ENCODE peak calls at places on chromosome 15, in seven cellular contexts. Z is nephron progenitor cell, X is upper lobe of right lung, O is GM23248, W is Caki2, N is RKO, V is NCI-H2081. P is an unnamed sample.

GRCh38 chr15:52678036-52678467 is 1.1 kb downstream of the ATOSA start:
- DNase-seq in W (peak), X (peak), V (peak), N (peak), Z (peak), O (peak), P (peak)

GRCh38 chr15:55108858-55109518 is 87.8 kb downstream of the RSL24D1 start:
- DNase-seq in O (peak), N (peak), W (peak), V (peak), Z (peak), X (peak), P (no peak)

GRCh38 chr15:84588053-84588874 is 12.5 kb upstream of the ZSCAN2 start:
- DNase-seq in Z (peak), X (peak), N (peak), V (peak), O (peak), W (peak), P (peak)

GRCh38 chr15:37824717-37825382 is 109.6 kb upstream of the TMCO5A start:
- DNase-seq in W (peak), X (no peak), V (no peak), N (peak), O (peak), Z (no peak), P (no peak)

GRCh38 chr15:68415061-68415460 is 16.9 kb downstream of the ITGA11 start:
- DNase-seq in V (no peak), X (no peak), Z (no peak), N (no peak), W (no peak), O (no peak), P (no peak)

GRCh38 chr15:25830844-25831443 is 32.2 kb downstream of the ATP10A start:
- DNase-seq in Z (no peak), N (no peak), O (peak), W (no peak), X (no peak), V (no peak), P (no peak)

GRCh38 chr15:95024388-95024787 is 793.0 kb downstream of the MCTP2 start:
- DNase-seq in V (no peak), Z (no peak), N (peak), O (peak), X (no peak), W (peak), P (no peak)

GRCh38 chr15:77597804-77598453 is 34.8 kb downstream of the LINGO1 start:
- DNase-seq in N (no peak), O (peak), Z (no peak), V (no peak), X (no peak), W (no peak), P (no peak)

GRCh38 chr15:79219393-79220056 is 63.0 kb upstream of the ANKRD34C start:
- DNase-seq in N (no peak), O (no peak), X (no peak), Z (no peak), V (no peak), W (no peak), P (no peak)

GRCh38 chr15:40826123-40827075 is 2.1 kb downstream of the PPP1R14D start:
- DNase-seq in O (no peak), N (no peak), W (no peak), Z (no peak), X (no peak), V (no peak), P (no peak)

GRCh38 chr15:58212909-58213526 is 74.8 kb downstream of the AQP9 start:
- DNase-seq in W (peak), X (no peak), N (peak), V (no peak), O (peak), Z (no peak), P (peak)

GRCh38 chr15:90188914-90189748 is 12.0 kb upstream of the SEMA4B start:
- DNase-seq in W (no peak), V (no peak), X (no peak), O (no peak), Z (no peak), N (no peak), P (no peak)

GRCh38 chr15:32974691-32975090 is 219.8 kb downstream of the FMN1 start:
- DNase-seq in O (peak), W (no peak), V (no peak), X (no peak), N (no peak), Z (no peak), P (no peak)

GRCh38 chr15:36117394-36117793 is 462.0 kb upstream of the CDIN1 start:
- DNase-seq in O (no peak), Z (no peak), V (no peak), X (no peak), W (no peak), N (no peak), P (no peak)

GRCh38 chr15:64989331-64990167 is at the start of gene SPG21:
- DNase-seq in O (peak), W (peak), N (peak), X (peak), Z (peak), V (peak), P (peak)

P was measured in NCI-H2227 treated with DMSO at 0.1 percent for 48 hours.